ENCODE peak calls at places on chromosomes 13 and 19, in seven cellular contexts. H is esophagus muscularis mucosa, A is AG09319, Q is Calu3, U is fibroblast of pulmonary artery, X is stomach, W is endodermal cell. F is an unnamed sample.

GRCh38 chr19:11693505-11694499 is 44.9 kb downstream of the ZNF823 start:
- DNase-seq in H (no peak), A (peak), Q (peak), W (peak), X (no peak), U (peak), F (no peak)

GRCh38 chr13:80462567-80462966 is 121.6 kb upstream of the SPRY2 start:
- DNase-seq in A (no peak), Q (no peak), W (no peak), U (no peak), H (no peak), X (no peak), F (no peak)

GRCh38 chr13:109135018-109135417 is 505.6 kb downstream of the MYO16 start:
- DNase-seq in Q (no peak), X (no peak), H (no peak), A (no peak), W (no peak), U (no peak), F (no peak)

GRCh38 chr19:6210721-6211600 is 68.8 kb downstream of the MLLT1 start:
- DNase-seq in X (no peak), Q (no peak), H (no peak), U (no peak), A (no peak), W (no peak), F (peak)

GRCh38 chr19:571127-571974 is 1.0 kb upstream of the BSG start:
- DNase-seq in U (peak), H (no peak), A (no peak), W (peak), Q (peak), X (peak), F (peak)

GRCh38 chr13:40381935-40382764 is 284.3 kb downstream of the FOXO1 start:
- DNase-seq in W (peak), X (no peak), A (no peak), Q (no peak), U (no peak), H (no peak), F (no peak)

GRCh38 chr13:25268561-25268960 is 18.7 kb downstream of the MTMR6 start:
- DNase-seq in X (no peak), H (no peak), A (no peak), U (no peak), Q (no peak), W (no peak), F (no peak)

GRCh38 chr13:29855784-29856183 is 5.4 kb upstream of the UBL3 start:
- DNase-seq in X (no peak), U (no peak), Q (no peak), A (no peak), H (no peak), W (no peak), F (no peak)

GRCh38 chr19:2003901-2004300 is 11.6 kb downstream of the BTBD2 start:
- DNase-seq in W (no peak), A (no peak), Q (no peak), U (no peak), H (no peak), X (no peak), F (no peak)

GRCh38 chr19:55086730-55087541 is 11.3 kb downstream of the EPS8L1 start:
- DNase-seq in H (peak), X (peak), U (peak), A (peak), Q (no peak), W (peak), F (peak)

GRCh38 chr19:51127032-51127431 is 2.3 kb downstream of the SIGLEC9 start:
- DNase-seq in X (no peak), A (no peak), Q (no peak), U (no peak), H (no peak), W (no peak), F (no peak)

GRCh38 chr19:39166571-39167391 is 30.0 kb upstream of the NCCRP1 start:
- DNase-seq in H (no peak), A (no peak), X (peak), W (peak), Q (peak), U (no peak), F (peak)

GRCh38 chr19:39195755-39196154 is 1.0 kb upstream of the NCCRP1 start:
- DNase-seq in U (no peak), X (peak), W (no peak), A (no peak), H (no peak), Q (peak), F (no peak)

GRCh38 chr19:9709305-9709704 is 34.4 kb upstream of the ZNF562 start:
- DNase-seq in A (no peak), Q (no peak), U (no peak), W (no peak), X (no peak), H (no peak), F (no peak)

GRCh38 chr19:36221474-36221873 is 6.6 kb downstream of the ZNF146 start:
- DNase-seq in W (no peak), U (no peak), Q (no peak), H (no peak), X (no peak), A (no peak), F (no peak)

GRCh38 chr19:2770055-2771013 is 12.7 kb downstream of the SGTA start:
- DNase-seq in A (no peak), W (no peak), U (peak), Q (no peak), H (no peak), X (no peak), F (no peak)

GRCh38 chr19:45515807-45516401 is 8.6 kb downstream of the VASP start:
- DNase-seq in A (no peak), W (no peak), U (no peak), Q (no peak), X (no peak), H (no peak), F (peak)

GRCh38 chr13:59793107-59793506 is 370.6 kb downstream of the DIAPH3 start:
- DNase-seq in Q (no peak), H (no peak), W (no peak), A (no peak), U (no peak), X (no peak), F (no peak)

GRCh38 chr19:991174-991931 is 7.2 kb downstream of the WDR18 start:
- DNase-seq in H (no peak), Q (peak), U (peak), A (no peak), W (peak), X (no peak), F (peak)

GRCh38 chr13:57491318-57491717 is 140.2 kb upstream of the PCDH17 start:
- DNase-seq in Q (no peak), U (no peak), W (no peak), A (no peak), H (no peak), X (no peak), F (no peak)

GRCh38 chr13:107901996-107902562 is 313.3 kb downstream of the LIG4 start:
- DNase-seq in A (no peak), H (no peak), Q (no peak), U (no peak), X (no peak), W (no peak), F (no peak)

GRCh38 chr13:26060366-26060765 is 8.6 kb upstream of the SHISA2 start:
- DNase-seq in Q (no peak), X (no peak), A (no peak), U (no peak), H (no peak), W (peak), F (no peak)

GRCh38 chr13:41028051-41028450 is 8.9 kb upstream of the ELF1 start:
- DNase-seq in X (no peak), Q (no peak), H (no peak), W (no peak), A (no peak), U (no peak), F (no peak)

GRCh38 chr19:42313096-42313839 is at the start of gene TMEM145:
- DNase-seq in U (peak), X (peak), H (no peak), W (peak), A (no peak), Q (peak), F (peak)

GRCh38 chr13:107866007-107866665 is 349.2 kb downstream of the LIG4 start:
- DNase-seq in X (no peak), U (peak), Q (peak), H (no peak), A (no peak), W (peak), F (peak)

GRCh38 chr13:20995245-20995829 is 66.0 kb downstream of the LATS2 start:
- DNase-seq in Q (no peak), H (no peak), X (no peak), W (peak), A (no peak), U (no peak), F (no peak)

GRCh38 chr19:46717034-46717715 is at the start of gene PRKD2:
- DNase-seq in U (peak), W (peak), X (peak), A (peak), Q (peak), H (peak), F (peak)

GRCh38 chr13:57253551-57253950 is 86.6 kb downstream of the PRR20E start:
- DNase-seq in U (no peak), W (no peak), Q (no peak), A (no peak), X (no peak), H (no peak), F (no peak)

GRCh38 chr19:54316746-54317107 is 3.8 kb upstream of the LILRA5 start:
- DNase-seq in Q (peak), A (no peak), W (peak), H (no peak), X (no peak), U (no peak), F (no peak)

GRCh38 chr13:44565881-44566280 is 10.2 kb downstream of the TSC22D1 start:
- DNase-seq in Q (no peak), H (no peak), A (no peak), X (no peak), U (no peak), W (no peak), F (no peak)

GRCh38 chr19:42540071-42540553 is 11.8 kb upstream of the CEACAM1 start:
- DNase-seq in Q (no peak), H (no peak), U (peak), X (peak), A (no peak), W (peak), F (no peak)

GRCh38 chr19:18299654-18300053 is 18.2 kb upstream of the JUND start:
- DNase-seq in U (no peak), H (no peak), X (no peak), A (no peak), Q (no peak), W (no peak), F (no peak)

GRCh38 chr19:18304194-18304495 is 18.7 kb downstream of the LSM4 start:
- DNase-seq in H (no peak), W (no peak), X (no peak), A (no peak), U (no peak), Q (no peak), F (peak)

GRCh38 chr19:18300930-18301717 is 19.7 kb upstream of the JUND start:
- DNase-seq in Q (peak), A (no peak), W (peak), U (peak), X (peak), H (no peak), F (peak)

GRCh38 chr19:18304496-18305312 is 18.2 kb downstream of the LSM4 start:
- DNase-seq in W (peak), U (peak), X (peak), A (no peak), Q (peak), H (peak), F (peak)

GRCh38 chr19:18301718-18302111 is 20.3 kb upstream of the JUND start:
- DNase-seq in Q (no peak), U (no peak), A (no peak), W (no peak), H (no peak), X (no peak), F (no peak)
- TF ChIP-seq CTCF in Q (no peak), U (no peak), A (no peak), W (no peak), H (no peak), X (no peak), F (no peak)

DNA sequence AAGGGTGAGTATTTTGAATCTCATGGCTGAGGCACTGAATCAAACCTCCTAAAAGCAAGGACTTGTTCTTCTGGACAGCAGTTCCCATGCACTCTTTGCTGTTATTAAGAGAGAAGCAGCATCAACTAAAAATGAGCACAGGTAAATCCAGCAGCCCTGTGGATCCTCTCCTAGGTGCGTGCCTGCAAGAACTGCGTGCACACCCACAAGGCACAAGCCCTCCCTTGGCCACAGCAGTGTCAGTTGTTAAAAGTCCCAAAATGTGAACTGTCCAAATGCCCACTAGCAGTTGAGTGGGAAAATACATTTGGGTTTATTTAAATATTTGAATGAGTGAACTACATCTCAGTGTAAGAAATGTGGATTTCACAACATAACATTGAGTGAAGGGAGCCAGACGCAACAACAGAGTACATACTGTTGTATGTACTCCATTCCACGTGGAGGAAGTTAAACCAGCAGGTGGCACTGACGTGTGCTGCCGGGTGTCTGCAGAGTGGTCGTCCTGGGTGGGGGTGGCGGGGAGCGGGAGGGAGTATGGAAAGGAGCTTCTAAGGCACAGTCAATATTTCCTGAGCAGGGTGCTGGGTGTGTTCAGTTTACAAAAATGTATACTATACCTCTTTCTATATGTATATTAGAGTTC is 266.4 kb downstream of the NALCN start:
- DNase-seq in U (peak), H (no peak), W (peak), X (no peak), A (peak), Q (no peak), F (no peak)
- TF ChIP-seq CTCF in U (peak), H (no peak), W (peak), X (no peak), A (peak), Q (no peak), F (no peak)

DNA sequence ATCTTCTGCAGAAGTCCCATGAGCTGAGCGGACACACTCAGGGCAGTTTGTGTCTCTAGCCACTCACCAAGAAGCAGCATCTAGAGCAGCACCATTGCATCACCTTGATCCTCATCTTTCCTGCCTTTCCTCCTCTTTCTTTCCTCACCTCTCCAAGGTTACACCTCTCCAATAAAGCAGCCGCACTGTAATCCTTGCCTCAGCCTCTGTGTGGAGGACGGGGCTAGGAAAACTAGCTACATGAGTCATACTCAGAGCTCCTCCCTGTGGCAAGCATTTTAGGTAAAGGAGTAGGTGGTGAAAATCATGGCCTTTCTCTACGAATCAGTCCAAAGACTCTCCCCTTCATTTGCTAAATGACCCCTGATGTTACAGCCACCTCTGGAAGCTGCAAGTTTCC is 108.8 kb downstream of the DNAJC15 start:
- DNase-seq in Q (peak), W (peak), X (peak), H (no peak), U (peak), A (no peak), F (no peak)
- TF ChIP-seq CTCF in Q (peak), W (peak), X (no peak), H (no peak), U (peak), A (no peak), F (peak)

GRCh38 chr13:90882551-90882950 is 464.9 kb upstream of the MIR17HG start:
- DNase-seq in U (no peak), A (no peak), W (no peak), Q (no peak), H (no peak), X (no peak), F (peak)

GRCh38 chr13:90884066-90884465 is 463.4 kb upstream of the MIR17HG start:
- DNase-seq in Q (no peak), A (no peak), W (no peak), U (no peak), H (no peak), X (no peak), F (no peak)

GRCh38 chr13:90880790-90881189 is 466.7 kb upstream of the MIR17HG start:
- DNase-seq in A (no peak), U (no peak), Q (no peak), W (no peak), H (no peak), X (no peak), F (no peak)

GRCh38 chr13:90883592-90883991 is 463.9 kb upstream of the MIR17HG start:
- DNase-seq in X (no peak), A (no peak), H (no peak), W (no peak), Q (no peak), U (no peak), F (no peak)
- TF ChIP-seq CTCF in X (no peak), A (no peak), H (no peak), W (no peak), Q (no peak), U (no peak), F (no peak)

GRCh38 chr13:31699650-31700049 is 39.7 kb upstream of the RXFP2 start:
- DNase-seq in Q (no peak), W (peak), H (no peak), U (peak), A (no peak), X (no peak), F (no peak)
- TF ChIP-seq CTCF in Q (no peak), W (peak), H (no peak), U (peak), A (no peak), X (no peak), F (no peak)

DNA sequence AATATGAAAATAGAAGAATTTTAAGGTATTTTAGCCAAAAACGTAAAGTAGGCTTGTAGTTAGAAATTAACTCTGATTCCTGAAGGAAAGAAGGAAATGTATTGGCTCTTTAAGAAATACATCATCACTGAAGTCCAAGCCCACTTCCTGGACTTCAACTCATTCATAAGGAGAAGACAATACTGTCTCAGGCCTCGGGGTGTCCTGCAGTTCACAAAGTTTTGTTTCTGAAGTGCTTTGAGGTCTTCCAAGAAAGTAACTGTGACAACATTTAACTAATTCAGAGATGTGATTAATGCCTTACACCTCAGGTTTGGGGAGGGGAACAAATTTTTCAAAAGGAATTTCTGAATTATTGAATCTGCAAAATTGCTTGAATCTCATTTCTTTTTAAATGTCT is 65.8 kb upstream of the STARD13 start:
- DNase-seq in H (no peak), X (no peak), Q (peak), A (peak), W (no peak), U (peak), F (no peak)
- TF ChIP-seq CTCF in H (peak), X (no peak), Q (no peak), A (no peak), W (no peak), U (peak), F (no peak)

GRCh38 chr13:67224148-67224846 is 5.8 kb downstream of the PCDH9 start:
- DNase-seq in U (peak), A (peak), Q (peak), H (no peak), W (peak), X (peak), F (peak)
- TF ChIP-seq CTCF in U (peak), A (peak), Q (peak), H (peak), W (peak), X (peak), F (peak)

DNA sequence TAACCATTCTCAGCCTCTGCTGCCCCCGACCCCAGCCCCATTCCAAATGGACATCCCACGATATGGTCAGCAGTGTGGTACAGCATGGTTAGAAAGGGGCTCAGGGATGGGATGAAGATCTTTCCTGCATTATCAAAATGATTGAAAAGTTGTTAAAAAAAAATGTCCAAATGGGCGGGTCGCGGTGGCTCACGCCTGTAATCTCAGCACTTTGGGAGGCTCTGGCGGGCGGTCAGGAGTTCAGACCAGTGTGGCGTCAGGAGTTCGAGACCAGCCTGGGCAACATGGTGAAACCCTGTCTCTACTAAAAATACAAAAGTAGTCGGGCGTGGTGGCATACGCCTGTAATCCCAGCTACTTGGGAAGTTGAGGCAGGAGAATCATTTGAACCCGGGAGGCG is 54.3 kb upstream of the ZNF254 start:
- DNase-seq in A (no peak), H (no peak), U (no peak), Q (no peak), W (no peak), X (no peak), F (no peak)
- TF ChIP-seq CTCF in A (no peak), H (no peak), U (no peak), Q (no peak), W (no peak), X (no peak), F (no peak)

GRCh38 chr13:36395280-36395679 is 37.0 kb upstream of the CCNA1 start:
- DNase-seq in A (peak), Q (no peak), X (no peak), H (no peak), W (no peak), U (peak), F (no peak)
- TF ChIP-seq CTCF in A (peak), Q (no peak), X (no peak), H (peak), W (peak), U (peak), F (peak)

F was measured in kidney.